ENCODE peak calls at places on chromosomes 13 and 19, in seven cellular contexts. One of them, this sample, is unnamed.

GRCh38 chr19:2290441-2291184 is 8.6 kb upstream of the PEAK3 start:
- DNase-seq in stimulated activated CD4-positive, alpha-beta T cell treated with anti-CD3 and anti-CD28 coated beads, Interleukin-4, amount 100 ng/mL, for 4 hours: no peak
- DNase-seq in breast epithelium: no peak
- DNase-seq in cardiac fibroblast: no peak
- DNase-seq in heart left ventricle: no peak
- DNase-seq in effector memory CD8-positive, alpha-beta T cell: no peak
- DNase-seq in foreskin fibroblast: no peak
- DNase-seq in this sample: no peak

GRCh38 chr19:39403331-39404312 is 3.0 kb upstream of the ZFP36 start:
- DNase-seq in stimulated activated CD4-positive, alpha-beta T cell treated with anti-CD3 and anti-CD28 coated beads, Interleukin-4, amount 100 ng/mL, for 4 hours: peak
- DNase-seq in breast epithelium: peak
- DNase-seq in cardiac fibroblast: peak
- DNase-seq in heart left ventricle: peak
- DNase-seq in effector memory CD8-positive, alpha-beta T cell: peak
- DNase-seq in foreskin fibroblast: peak
- DNase-seq in this sample: peak

GRCh38 chr13:45615501-45616101 is at the start of gene ERICH6B:
- DNase-seq in stimulated activated CD4-positive, alpha-beta T cell treated with anti-CD3 and anti-CD28 coated beads, Interleukin-4, amount 100 ng/mL, for 4 hours: no peak
- DNase-seq in breast epithelium: no peak
- DNase-seq in cardiac fibroblast: peak
- DNase-seq in heart left ventricle: no peak
- DNase-seq in effector memory CD8-positive, alpha-beta T cell: no peak
- DNase-seq in foreskin fibroblast: peak
- DNase-seq in this sample: no peak

GRCh38 chr13:68927387-68928026 is 1180.1 kb upstream of the ATXN8OS start:
- DNase-seq in stimulated activated CD4-positive, alpha-beta T cell treated with anti-CD3 and anti-CD28 coated beads, Interleukin-4, amount 100 ng/mL, for 4 hours: no peak
- DNase-seq in breast epithelium: no peak
- DNase-seq in cardiac fibroblast: no peak
- DNase-seq in heart left ventricle: no peak
- DNase-seq in effector memory CD8-positive, alpha-beta T cell: no peak
- DNase-seq in foreskin fibroblast: no peak
- DNase-seq in this sample: no peak

GRCh38 chr13:113448885-113449692 is 4.2 kb downstream of the ADPRHL1 start:
- DNase-seq in stimulated activated CD4-positive, alpha-beta T cell treated with anti-CD3 and anti-CD28 coated beads, Interleukin-4, amount 100 ng/mL, for 4 hours: no peak
- DNase-seq in breast epithelium: peak
- DNase-seq in cardiac fibroblast: peak
- DNase-seq in heart left ventricle: no peak
- DNase-seq in effector memory CD8-positive, alpha-beta T cell: peak
- DNase-seq in foreskin fibroblast: no peak
- DNase-seq in this sample: peak

GRCh38 chr19:51784922-51785690 is 9.9 kb upstream of the FPR3 start:
- DNase-seq in stimulated activated CD4-positive, alpha-beta T cell treated with anti-CD3 and anti-CD28 coated beads, Interleukin-4, amount 100 ng/mL, for 4 hours: peak
- DNase-seq in breast epithelium: no peak
- DNase-seq in cardiac fibroblast: peak
- DNase-seq in heart left ventricle: peak
- DNase-seq in effector memory CD8-positive, alpha-beta T cell: no peak
- DNase-seq in foreskin fibroblast: no peak
- DNase-seq in this sample: no peak

GRCh38 chr19:1855828-1856255 is 7.5 kb downstream of the KLF16 start:
- DNase-seq in stimulated activated CD4-positive, alpha-beta T cell treated with anti-CD3 and anti-CD28 coated beads, Interleukin-4, amount 100 ng/mL, for 4 hours: no peak
- DNase-seq in breast epithelium: no peak
- DNase-seq in cardiac fibroblast: no peak
- DNase-seq in heart left ventricle: no peak
- DNase-seq in effector memory CD8-positive, alpha-beta T cell: no peak
- DNase-seq in foreskin fibroblast: no peak
- DNase-seq in this sample: no peak

GRCh38 chr19:55685776-55686175 is 10.8 kb downstream of the EPN1 start:
- DNase-seq in stimulated activated CD4-positive, alpha-beta T cell treated with anti-CD3 and anti-CD28 coated beads, Interleukin-4, amount 100 ng/mL, for 4 hours: no peak
- DNase-seq in breast epithelium: no peak
- DNase-seq in cardiac fibroblast: no peak
- DNase-seq in heart left ventricle: no peak
- DNase-seq in effector memory CD8-positive, alpha-beta T cell: no peak
- DNase-seq in foreskin fibroblast: no peak
- DNase-seq in this sample: no peak

GRCh38 chr13:20264271-20265018 is 32.3 kb upstream of the GJB6 start:
- DNase-seq in stimulated activated CD4-positive, alpha-beta T cell treated with anti-CD3 and anti-CD28 coated beads, Interleukin-4, amount 100 ng/mL, for 4 hours: no peak
- DNase-seq in breast epithelium: no peak
- DNase-seq in cardiac fibroblast: no peak
- DNase-seq in heart left ventricle: no peak
- DNase-seq in effector memory CD8-positive, alpha-beta T cell: no peak
- DNase-seq in foreskin fibroblast: no peak
- DNase-seq in this sample: no peak

GRCh38 chr13:113816925-113817859 is 46.7 kb downstream of the GAS6 start:
- DNase-seq in stimulated activated CD4-positive, alpha-beta T cell treated with anti-CD3 and anti-CD28 coated beads, Interleukin-4, amount 100 ng/mL, for 4 hours: peak
- DNase-seq in breast epithelium: peak
- DNase-seq in cardiac fibroblast: peak
- DNase-seq in heart left ventricle: peak
- DNase-seq in effector memory CD8-positive, alpha-beta T cell: peak
- DNase-seq in foreskin fibroblast: peak
- DNase-seq in this sample: peak

GRCh38 chr13:41267106-41267505 is 3.7 kb upstream of the MTRF1 start:
- DNase-seq in stimulated activated CD4-positive, alpha-beta T cell treated with anti-CD3 and anti-CD28 coated beads, Interleukin-4, amount 100 ng/mL, for 4 hours: no peak
- DNase-seq in breast epithelium: no peak
- DNase-seq in cardiac fibroblast: peak
- DNase-seq in heart left ventricle: no peak
- DNase-seq in effector memory CD8-positive, alpha-beta T cell: no peak
- DNase-seq in foreskin fibroblast: no peak
- DNase-seq in this sample: no peak

GRCh38 chr19:17078038-17078919 is 2.7 kb downstream of the MYO9B start:
- DNase-seq in stimulated activated CD4-positive, alpha-beta T cell treated with anti-CD3 and anti-CD28 coated beads, Interleukin-4, amount 100 ng/mL, for 4 hours: no peak
- DNase-seq in breast epithelium: no peak
- DNase-seq in cardiac fibroblast: no peak
- DNase-seq in heart left ventricle: no peak
- DNase-seq in effector memory CD8-positive, alpha-beta T cell: no peak
- DNase-seq in foreskin fibroblast: no peak
- DNase-seq in this sample: no peak

GRCh38 chr19:54425382-54425723 is 10.1 kb downstream of the TTYH1 start:
- DNase-seq in stimulated activated CD4-positive, alpha-beta T cell treated with anti-CD3 and anti-CD28 coated beads, Interleukin-4, amount 100 ng/mL, for 4 hours: no peak
- DNase-seq in breast epithelium: no peak
- DNase-seq in cardiac fibroblast: no peak
- DNase-seq in heart left ventricle: no peak
- DNase-seq in effector memory CD8-positive, alpha-beta T cell: no peak
- DNase-seq in foreskin fibroblast: no peak
- DNase-seq in this sample: no peak

GRCh38 chr13:101626925-101627555 is 174.6 kb downstream of the ITGBL1 start:
- DNase-seq in stimulated activated CD4-positive, alpha-beta T cell treated with anti-CD3 and anti-CD28 coated beads, Interleukin-4, amount 100 ng/mL, for 4 hours: no peak
- DNase-seq in breast epithelium: no peak
- DNase-seq in cardiac fibroblast: peak
- DNase-seq in heart left ventricle: no peak
- DNase-seq in effector memory CD8-positive, alpha-beta T cell: no peak
- DNase-seq in foreskin fibroblast: no peak
- DNase-seq in this sample: peak

GRCh38 chr13:20206836-20207235 is 14.1 kb upstream of the GJB2 start:
- DNase-seq in stimulated activated CD4-positive, alpha-beta T cell treated with anti-CD3 and anti-CD28 coated beads, Interleukin-4, amount 100 ng/mL, for 4 hours: no peak
- DNase-seq in breast epithelium: no peak
- DNase-seq in cardiac fibroblast: no peak
- DNase-seq in heart left ventricle: no peak
- DNase-seq in effector memory CD8-positive, alpha-beta T cell: no peak
- DNase-seq in foreskin fibroblast: no peak
- DNase-seq in this sample: no peak

GRCh38 chr13:48142437-48142836 is 47.5 kb upstream of the MED4 start:
- DNase-seq in stimulated activated CD4-positive, alpha-beta T cell treated with anti-CD3 and anti-CD28 coated beads, Interleukin-4, amount 100 ng/mL, for 4 hours: no peak
- DNase-seq in breast epithelium: no peak
- DNase-seq in cardiac fibroblast: no peak
- DNase-seq in heart left ventricle: no peak
- DNase-seq in effector memory CD8-positive, alpha-beta T cell: no peak
- DNase-seq in foreskin fibroblast: no peak
- DNase-seq in this sample: no peak

GRCh38 chr19:47447470-47448359 is 24.0 kb downstream of the SLC8A2 start:
- DNase-seq in stimulated activated CD4-positive, alpha-beta T cell treated with anti-CD3 and anti-CD28 coated beads, Interleukin-4, amount 100 ng/mL, for 4 hours: peak
- DNase-seq in breast epithelium: no peak
- DNase-seq in cardiac fibroblast: peak
- DNase-seq in heart left ventricle: no peak
- DNase-seq in effector memory CD8-positive, alpha-beta T cell: peak
- DNase-seq in foreskin fibroblast: peak
- DNase-seq in this sample: peak

GRCh38 chr19:8731428-8732169 is 10.2 kb downstream of the OR2Z1 start:
- DNase-seq in stimulated activated CD4-positive, alpha-beta T cell treated with anti-CD3 and anti-CD28 coated beads, Interleukin-4, amount 100 ng/mL, for 4 hours: no peak
- DNase-seq in breast epithelium: no peak
- DNase-seq in cardiac fibroblast: no peak
- DNase-seq in heart left ventricle: no peak
- DNase-seq in effector memory CD8-positive, alpha-beta T cell: no peak
- DNase-seq in foreskin fibroblast: no peak
- DNase-seq in this sample: no peak

GRCh38 chr13:46015374-46015773 is 37.2 kb downstream of the ZC3H13 start:
- DNase-seq in stimulated activated CD4-positive, alpha-beta T cell treated with anti-CD3 and anti-CD28 coated beads, Interleukin-4, amount 100 ng/mL, for 4 hours: no peak
- DNase-seq in breast epithelium: no peak
- DNase-seq in cardiac fibroblast: no peak
- DNase-seq in heart left ventricle: no peak
- DNase-seq in effector memory CD8-positive, alpha-beta T cell: no peak
- DNase-seq in foreskin fibroblast: no peak
- DNase-seq in this sample: no peak

GRCh38 chr13:80074143-80074752 is 266.7 kb downstream of the SPRY2 start:
- DNase-seq in stimulated activated CD4-positive, alpha-beta T cell treated with anti-CD3 and anti-CD28 coated beads, Interleukin-4, amount 100 ng/mL, for 4 hours: no peak
- DNase-seq in breast epithelium: no peak
- DNase-seq in cardiac fibroblast: no peak
- DNase-seq in heart left ventricle: no peak
- DNase-seq in effector memory CD8-positive, alpha-beta T cell: no peak
- DNase-seq in foreskin fibroblast: no peak
- DNase-seq in this sample: no peak

This sample was measured in CD8-positive, alpha-beta memory T cell.